ENCODE peak calls at places on chromosomes 16 and 17, in seven cellular contexts. W, L, T, I, O, B and Y are unnamed samples.

GRCh38 chr17:79841369-79842135 is 2.3 kb upstream of the CBX4 start:
- DNase-seq in B (no peak), T (no peak), W (no peak), L (no peak), O (no peak), I (peak), Y (no peak)

GRCh38 chr16:82061861-82062525 is 26.9 kb downstream of the HSD17B2 start:
- DNase-seq in T (peak), I (no peak), W (no peak), O (no peak), L (peak), B (peak), Y (no peak)

GRCh38 chr17:34071891-34072420 is 183.1 kb upstream of the CCL2 start:
- DNase-seq in T (no peak), I (no peak), O (no peak), B (no peak), L (no peak), W (no peak), Y (no peak)

GRCh38 chr17:28720247-28720996 is 637 bp downstream of the RPL23A start:
- DNase-seq in L (no peak), O (no peak), I (no peak), W (no peak), T (no peak), B (no peak), Y (no peak)

GRCh38 chr16:85563515-85564276 is 49.4 kb upstream of the GSE1 start:
- DNase-seq in W (peak), O (no peak), B (peak), I (peak), L (no peak), T (peak), Y (no peak)

GRCh38 chr17:57362797-57363556 is 106.7 kb downstream of the MSI2 start:
- DNase-seq in B (no peak), T (no peak), L (no peak), I (no peak), O (no peak), W (no peak), Y (no peak)

GRCh38 chr16:72162105-72162680 is 9.8 kb downstream of the PMFBP1 start:
- DNase-seq in T (no peak), I (no peak), W (no peak), L (no peak), B (no peak), O (no peak), Y (no peak)

GRCh38 chr17:82491196-82491530 is 28.4 kb upstream of the FOXK2 start:
- DNase-seq in L (no peak), B (no peak), W (no peak), T (no peak), O (no peak), I (no peak), Y (no peak)

DNA sequence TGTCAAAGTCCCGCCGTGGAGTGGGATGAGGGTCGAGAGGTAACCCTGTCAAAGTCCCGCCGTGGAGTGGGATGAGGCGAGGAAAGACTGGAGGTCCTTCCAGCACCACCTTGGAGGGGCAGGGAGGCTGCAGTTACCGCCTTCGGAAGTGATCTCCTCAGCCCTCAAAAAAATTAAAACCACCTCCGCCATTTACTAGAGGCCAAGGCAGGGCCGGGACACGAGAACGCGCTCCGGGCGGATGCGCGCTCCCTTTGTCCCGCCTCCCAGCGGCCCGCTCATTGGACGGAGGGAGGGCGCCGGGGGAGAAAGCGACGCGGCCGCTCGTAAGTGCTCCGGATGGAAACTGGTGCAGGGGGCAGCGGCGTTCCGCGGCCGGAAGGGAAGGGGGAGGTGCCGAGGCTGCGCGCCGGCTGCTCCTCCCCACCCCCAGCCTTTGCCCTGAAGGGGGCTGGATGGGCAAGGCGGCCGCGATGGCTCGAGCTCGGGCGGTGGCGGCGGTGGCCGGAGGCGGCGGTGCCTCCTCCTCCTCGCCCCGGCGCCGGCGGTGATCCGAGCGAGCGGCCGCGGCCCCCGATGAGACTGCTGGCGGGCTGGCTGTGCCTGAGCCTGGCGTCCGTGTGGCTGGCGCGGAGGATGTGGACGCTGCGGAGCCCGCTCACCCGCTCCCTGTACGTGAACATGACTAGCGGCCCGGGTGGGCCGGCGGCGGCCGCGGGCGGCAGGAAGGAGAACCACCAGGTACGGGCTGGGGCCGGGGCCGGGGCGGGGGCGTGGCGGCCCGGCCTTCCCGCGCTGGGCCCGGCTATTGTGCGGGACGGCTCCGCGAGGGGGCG is at the start of gene METTL9:
- DNase-seq in B (peak), L (peak), W (peak), O (peak), T (peak), I (peak), Y (peak)
- TF ChIP-seq CTCF in B (no peak), L (no peak), W (no peak), O (no peak), T (no peak), I (peak), Y (no peak)

GRCh38 chr16:10182186-10182683 is at the start of gene GRIN2A:
- DNase-seq in O (no peak), B (no peak), L (no peak), I (no peak), W (no peak), T (no peak), Y (no peak)
- H3K4me3 ChIP-seq in O (peak), B (peak), L (peak), I (peak), W (peak), T (no peak), Y (peak)

GRCh38 chr16:817001-817906 is 16.7 kb upstream of the GNG13 start:
- DNase-seq in L (no peak), O (no peak), T (no peak), I (no peak), B (no peak), W (no peak), Y (no peak)

GRCh38 chr16:813204-813915 is 12.8 kb upstream of the GNG13 start:
- DNase-seq in I (peak), B (peak), L (peak), O (no peak), W (no peak), T (peak), Y (no peak)

GRCh38 chr16:815861-816260 is 15.3 kb upstream of the GNG13 start:
- DNase-seq in W (no peak), I (no peak), O (no peak), L (no peak), T (no peak), B (no peak), Y (no peak)

GRCh38 chr16:814974-815373 is 14.4 kb upstream of the GNG13 start:
- DNase-seq in W (no peak), I (no peak), T (peak), O (no peak), B (peak), L (no peak), Y (peak)

DNA sequence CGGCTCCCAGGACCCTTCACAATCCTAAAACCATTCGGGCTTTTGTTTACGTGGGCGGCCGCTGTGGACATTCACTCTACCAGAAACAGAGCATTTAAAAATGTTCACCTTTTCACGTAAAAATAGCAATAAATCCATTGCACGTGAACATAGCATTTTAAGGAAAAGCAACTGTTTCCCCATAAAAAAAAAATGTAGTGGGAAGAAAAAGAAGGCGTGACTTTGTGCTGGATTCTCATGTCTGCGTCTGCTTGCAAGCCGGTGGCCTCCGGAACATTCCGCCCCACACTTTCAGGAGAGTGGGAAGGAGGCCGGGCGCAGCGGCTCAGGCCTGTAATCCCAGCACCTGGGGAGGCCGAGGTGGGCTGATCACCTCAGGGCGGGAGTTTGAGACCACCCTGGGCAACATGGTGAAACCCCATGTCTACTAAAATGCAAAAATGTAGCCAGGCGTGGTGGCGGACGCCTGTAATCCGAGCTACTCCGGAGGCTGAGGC is 13.4 kb upstream of the GNG13 start:
- DNase-seq in I (no peak), B (no peak), O (no peak), L (no peak), T (no peak), W (no peak), Y (no peak)
- TF ChIP-seq CTCF in I (no peak), B (no peak), O (no peak), L (no peak), T (no peak), W (no peak), Y (no peak)

GRCh38 chr17:76026714-76027158 is 370 bp downstream of the EVPL start:
- DNase-seq in O (no peak), B (no peak), I (no peak), T (no peak), L (no peak), W (no peak), Y (no peak)
- H3K4me3 ChIP-seq in O (peak), B (no peak), I (no peak), T (no peak), L (peak), W (no peak), Y (no peak)

GRCh38 chr17:75753514-75754377 is 11.2 kb downstream of the GALK1 start:
- DNase-seq in O (no peak), L (no peak), B (peak), W (peak), I (peak), T (peak), Y (no peak)

GRCh38 chr17:75751676-75752404 is 13.2 kb downstream of the GALK1 start:
- DNase-seq in T (no peak), L (no peak), B (no peak), W (no peak), O (no peak), I (no peak), Y (no peak)

GRCh38 chr17:75750661-75751423 is 14.2 kb downstream of the GALK1 start:
- DNase-seq in T (no peak), B (no peak), O (no peak), W (no peak), L (no peak), I (no peak), Y (no peak)

GRCh38 chr17:75753193-75753513 is 11.8 kb downstream of the GALK1 start:
- DNase-seq in O (no peak), B (no peak), W (no peak), L (no peak), I (no peak), T (no peak), Y (no peak)

DNA sequence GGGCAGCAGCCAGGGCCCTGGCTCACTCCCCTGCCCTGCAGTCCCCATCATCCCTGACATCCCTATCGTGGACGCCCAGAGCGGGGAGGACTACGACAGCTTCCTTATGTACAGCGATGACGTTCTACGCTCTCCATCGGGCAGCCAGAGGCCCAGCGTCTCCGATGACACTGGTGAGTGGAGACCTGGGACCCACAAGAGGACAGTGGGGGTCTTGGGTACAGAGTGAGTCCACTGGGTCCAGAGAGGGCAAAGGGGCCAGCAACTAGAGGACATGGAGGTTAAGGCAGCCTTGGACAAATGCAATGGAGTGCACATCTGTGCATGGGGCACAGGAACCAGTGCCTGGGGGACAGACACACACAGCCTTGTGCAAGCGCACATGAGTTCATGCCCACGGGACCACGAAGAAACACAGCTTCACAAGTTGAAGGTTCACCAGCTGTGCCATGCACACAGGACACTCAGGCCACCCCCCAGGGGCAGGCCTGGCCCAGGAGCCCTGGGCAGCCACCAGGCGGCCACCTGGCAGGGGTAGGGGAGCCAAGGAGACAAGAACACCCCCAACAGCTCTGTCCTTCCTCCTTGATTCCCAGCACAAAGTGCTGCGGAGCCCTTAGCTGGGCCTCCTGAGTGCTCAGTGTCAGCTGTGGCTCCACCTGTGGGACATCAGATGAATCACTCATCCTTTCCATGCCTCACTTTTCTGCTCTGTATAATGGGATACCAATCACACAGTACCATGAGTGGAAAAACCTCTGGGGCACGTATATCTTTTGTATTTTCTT is 12.4 kb downstream of the GALK1 start:
- DNase-seq in L (no peak), T (no peak), I (no peak), W (no peak), O (no peak), B (no peak), Y (no peak)
- TF ChIP-seq CTCF in L (no peak), T (no peak), I (no peak), W (no peak), O (no peak), B (no peak), Y (no peak)